ENCODE peak calls at places on chromosomes 4 and X, in four cellular contexts. S is transverse colon, O is lower lobe of right lung, C is mammary epithelial cell. J is an unnamed sample.

GRCh38 chrX:66110112-66110511 is 53.9 kb upstream of the HEPH start:
- DNase-seq in S (peak), O (no peak), C (peak), J (no peak)

GRCh38 chrX:49308604-49309269 is 5.3 kb downstream of the GAGE10 start:
- DNase-seq in S (no peak), O (peak), C (peak), J (no peak)

GRCh38 chr4:150938417-150938816 is 76.7 kb downstream of the LRBA start:
- DNase-seq in S (no peak), O (no peak), C (no peak), J (no peak)

GRCh38 chrX:71254092-71254941 is at the start of gene ZMYM3:
- DNase-seq in S (peak), O (peak), C (peak), J (peak)

GRCh38 chr4:154137320-154137905 is 348.5 kb upstream of the SFRP2 start:
- DNase-seq in S (no peak), O (no peak), C (no peak), J (no peak)

GRCh38 chr4:8177544-8177943 is 18.9 kb upstream of the ABLIM2 start:
- DNase-seq in S (no peak), O (no peak), C (no peak), J (no peak)

GRCh38 chr4:25973346-25973745 is 59.3 kb downstream of the SMIM20 start:
- DNase-seq in S (no peak), O (no peak), C (no peak), J (no peak)

GRCh38 chr4:52982246-52982950 is 120.3 kb downstream of the RASL11B start:
- DNase-seq in S (no peak), O (no peak), C (peak), J (peak)

GRCh38 chr4:38155589-38156294 is 195.5 kb downstream of the PTTG2 start:
- DNase-seq in S (no peak), O (no peak), C (no peak), J (no peak)

GRCh38 chr4:92091335-92091734 is 212.4 kb upstream of the GRID2 start:
- DNase-seq in S (no peak), O (no peak), C (no peak), J (no peak)

GRCh38 chr4:41307633-41308032 is 50.9 kb downstream of the UCHL1 start:
- DNase-seq in S (no peak), O (no peak), C (no peak), J (no peak)

GRCh38 chr4:80989921-80990544 is 40.5 kb upstream of the BMP3 start:
- DNase-seq in S (no peak), O (no peak), C (peak), J (peak)

GRCh38 chrX:71533850-71534515 is 1.1 kb downstream of the OGT start:
- DNase-seq in S (peak), O (peak), C (peak), J (peak)

GRCh38 chr4:85761803-85762202 is 286.9 kb downstream of the ARHGAP24 start:
- DNase-seq in S (peak), O (peak), C (no peak), J (peak)

GRCh38 chr4:139015948-139016451 is 419 bp downstream of the NOCT start:
- DNase-seq in S (peak), O (peak), C (peak), J (peak)
- TF ChIP-seq CTCF in S (no peak), O (peak), C (no peak), J (no peak)

GRCh38 chr4:177436456-177436855 is 5.8 kb downstream of the AGA start:
- DNase-seq in S (no peak), O (no peak), C (no peak), J (no peak)

GRCh38 chr4:177442623-177443155 is 452 bp upstream of the AGA start:
- DNase-seq in S (no peak), O (no peak), C (peak), J (no peak)

GRCh38 chr4:177444911-177445736 is 2.9 kb upstream of the AGA start:
- DNase-seq in S (no peak), O (no peak), C (no peak), J (no peak)

GRCh38 chr4:177441803-177442622 is at the start of gene AGA:
- DNase-seq in S (peak), O (peak), C (peak), J (peak)

GRCh38 chr4:177441061-177441802 is 1.0 kb downstream of the AGA start:
- DNase-seq in S (peak), O (peak), C (peak), J (no peak)
- TF ChIP-seq CTCF in S (peak), O (peak), C (no peak), J (no peak)

GRCh38 chrX:11968470-11968869 is 169.8 kb upstream of the FRMPD4 start:
- DNase-seq in S (no peak), O (no peak), C (peak), J (no peak)

GRCh38 chrX:11968991-11969390 is 169.3 kb upstream of the FRMPD4 start:
- DNase-seq in S (no peak), O (no peak), C (no peak), J (no peak)

GRCh38 chrX:11965436-11965835 is 172.8 kb upstream of the FRMPD4 start:
- DNase-seq in S (no peak), O (no peak), C (no peak), J (no peak)

GRCh38 chrX:11970935-11971334 is 167.3 kb upstream of the FRMPD4 start:
- DNase-seq in S (no peak), O (no peak), C (peak), J (peak)

GRCh38 chrX:11967986-11968385 is 170.3 kb upstream of the FRMPD4 start:
- DNase-seq in S (no peak), O (no peak), C (peak), J (no peak)
- TF ChIP-seq CTCF in S (no peak), O (no peak), C (no peak), J (no peak)

GRCh38 chr4:144355809-144356757 is 215.6 kb upstream of the GYPA start:
- DNase-seq in S (peak), O (no peak), C (peak), J (peak)
- TF ChIP-seq CTCF in S (no peak), O (no peak), C (peak), J (peak)

GRCh38 chr4:124713213-124713592 is 671 bp upstream of the ANKRD50 start:
- DNase-seq in S (peak), O (peak), C (peak), J (peak)

GRCh38 chr4:124710253-124710849 is 2.2 kb downstream of the ANKRD50 start:
- DNase-seq in S (no peak), O (no peak), C (peak), J (no peak)

GRCh38 chr4:124712417-124713212 is at the start of gene ANKRD50:
- DNase-seq in S (peak), O (peak), C (peak), J (peak)

GRCh38 chr4:124710911-124711310 is 1.6 kb downstream of the ANKRD50 start:
- DNase-seq in S (no peak), O (no peak), C (peak), J (no peak)

GRCh38 chr4:124711469-124712416 is 789 bp downstream of the ANKRD50 start:
- DNase-seq in S (peak), O (peak), C (peak), J (peak)
- TF ChIP-seq CTCF in S (no peak), O (no peak), C (peak), J (peak)

J was measured in HFFc6.